ENCODE peak calls at places on chromosomes 13 and 19, in four cellular contexts. L is AG04450, B is endothelial cell, U is GM10248. Y is an unnamed sample.

GRCh38 chr13:108980237-108980636 is 350.8 kb downstream of the MYO16 start:
- DNase-seq in L (no peak), B (no peak), U (no peak), Y (no peak)

GRCh38 chr13:79212064-79212619 is 193.9 kb downstream of the RBM26 start:
- DNase-seq in L (no peak), B (no peak), U (no peak), Y (no peak)

GRCh38 chr13:105063676-105064075 is 1471.8 kb downstream of the EFNB2 start:
- DNase-seq in L (no peak), B (no peak), U (no peak), Y (no peak)

GRCh38 chr13:97109256-97109655 is 112.9 kb upstream of the MBNL2 start:
- DNase-seq in L (no peak), B (no peak), U (no peak), Y (no peak)

GRCh38 chr19:422213-422916 is 13.4 kb upstream of the C2CD4C start:
- DNase-seq in L (no peak), B (no peak), U (no peak), Y (no peak)

GRCh38 chr19:6260912-6261636 is 18.7 kb downstream of the MLLT1 start:
- DNase-seq in L (no peak), B (peak; percentile 72), U (peak; percentile 56), Y (peak; percentile 67)

GRCh38 chr19:28445826-28446225 is 767.1 kb downstream of the UQCRFS1 start:
- DNase-seq in L (no peak), B (no peak), U (no peak), Y (no peak)

GRCh38 chr19:56104423-56104822 is 16.7 kb downstream of the ZNF787 start:
- DNase-seq in L (no peak), B (no peak), U (no peak), Y (no peak)

GRCh38 chr19:39941615-39942507 is 7.4 kb upstream of the FCGBP start:
- DNase-seq in L (no peak), B (no peak), U (peak; percentile 51), Y (no peak)

GRCh38 chr19:7646426-7646700 is 9.5 kb downstream of the STXBP2 start:
- DNase-seq in L (no peak), B (no peak), U (no peak), Y (no peak)

GRCh38 chr19:35533822-35534521 is 716 bp downstream of the GAPDHS start:
- DNase-seq in L (no peak), B (peak; percentile 50), U (peak; percentile 48), Y (no peak)

GRCh38 chr13:76523740-76524382 is 362.3 kb downstream of the KCTD12 start:
- DNase-seq in L (no peak), B (no peak), U (peak; percentile 34), Y (no peak)

GRCh38 chr13:23987331-23987730 is 90.0 kb upstream of the C1QTNF9B start:
- DNase-seq in L (peak; percentile 39), B (no peak), U (no peak), Y (no peak)

GRCh38 chr13:110471833-110472162 is 89.7 kb downstream of the RAB20 start:
- DNase-seq in L (no peak), B (no peak), U (peak; percentile 91), Y (no peak)

GRCh38 chr13:113034451-113035208 is 65.6 kb downstream of the MCF2L start:
- DNase-seq in L (peak; percentile 15), B (peak; percentile 62), U (no peak), Y (peak; percentile 67)

GRCh38 chr13:28497143-28497876 is 2.4 kb upstream of the FLT1 start:
- DNase-seq in L (no peak), B (no peak), U (no peak), Y (no peak)

GRCh38 chr19:14514215-14514871 is 3.9 kb downstream of the DNAJB1 start:
- DNase-seq in L (no peak), B (no peak), U (no peak), Y (no peak)

GRCh38 chr19:45413497-45413896 is 7.1 kb downstream of the POLR1G start:
- DNase-seq in L (no peak), B (no peak), U (no peak), Y (no peak)
- TF ChIP-seq CTCF in L (no peak), B (no peak), U (no peak), Y (no peak)

GRCh38 chr19:51398096-51398704 is 7.8 kb upstream of the C19orf84 start:
- DNase-seq in L (no peak), B (no peak), U (no peak), Y (no peak)
- TF ChIP-seq CTCF in L (peak; percentile 61), B (no peak), U (peak; percentile 47), Y (peak; percentile 36)

GRCh38 chr19:17860331-17860992 is 752 bp downstream of the RPL18A start:
- DNase-seq in L (no peak), B (no peak), U (no peak), Y (no peak)

GRCh38 chr19:17860993-17861360 is 1.3 kb downstream of the RPL18A start:
- DNase-seq in L (no peak), B (no peak), U (no peak), Y (no peak)

GRCh38 chr19:17861542-17862402 is 2.1 kb downstream of the RPL18A start:
- DNase-seq in L (no peak), B (no peak), U (no peak), Y (no peak)

GRCh38 chr19:17863520-17864182 is 3.9 kb downstream of the RPL18A start:
- DNase-seq in L (no peak), B (no peak), U (no peak), Y (no peak)

DNA sequence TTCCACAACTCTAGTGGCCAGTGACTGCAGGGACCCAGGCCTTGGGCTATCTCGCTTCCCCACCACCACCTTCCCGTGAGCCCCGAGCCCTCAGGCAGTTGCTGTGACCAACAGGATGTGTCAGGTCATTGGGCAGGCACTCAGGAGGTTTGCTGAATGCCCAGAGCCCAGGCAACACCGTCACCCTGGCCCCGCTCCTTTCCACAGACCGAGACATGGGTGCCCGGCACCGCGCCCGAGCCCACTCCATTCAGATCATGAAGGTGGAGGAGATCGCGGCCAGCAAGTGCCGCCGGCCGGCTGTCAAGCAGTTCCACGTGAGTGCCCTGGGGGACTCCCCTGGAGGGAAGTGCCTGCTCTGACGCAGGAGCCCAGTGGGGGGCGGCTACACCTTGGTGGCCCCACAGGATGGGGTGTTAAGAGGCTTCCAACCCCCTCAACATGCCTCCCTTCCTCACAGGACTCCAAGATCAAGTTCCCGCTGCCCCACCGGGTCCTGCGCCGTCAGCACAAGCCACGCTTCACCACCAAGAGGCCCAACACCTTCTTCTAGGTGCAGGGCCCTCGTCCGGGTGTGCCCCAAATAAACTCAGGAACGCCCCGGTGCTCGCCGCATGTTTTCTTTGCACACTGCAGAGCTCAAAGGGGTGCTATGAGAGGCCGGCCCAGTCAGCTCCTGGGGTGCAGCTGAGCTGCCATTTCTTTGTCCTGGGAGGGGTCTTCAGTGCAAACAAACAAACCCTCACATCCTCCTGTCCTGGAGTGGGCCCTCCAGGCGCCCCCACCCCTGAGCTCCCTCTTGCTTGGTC is 3.2 kb downstream of the RPL18A start:
- DNase-seq in L (no peak), B (no peak), U (no peak), Y (no peak)
- TF ChIP-seq CTCF in L (no peak), B (no peak), U (no peak), Y (no peak)

GRCh38 chr19:5143471-5144411 is 174.8 kb downstream of the KDM4B start:
- DNase-seq in L (no peak), B (no peak), U (no peak), Y (peak; percentile 18)

GRCh38 chr19:5142725-5143097 is 173.8 kb downstream of the KDM4B start:
- DNase-seq in L (no peak), B (no peak), U (no peak), Y (no peak)

GRCh38 chr19:5141926-5142724 is 173.2 kb downstream of the KDM4B start:
- DNase-seq in L (no peak), B (no peak), U (no peak), Y (peak; percentile 17)

GRCh38 chr19:5145521-5146511 is 176.9 kb downstream of the KDM4B start:
- DNase-seq in L (no peak), B (no peak), U (no peak), Y (peak; percentile 37)

GRCh38 chr19:5144545-5145179 is 175.7 kb downstream of the KDM4B start:
- DNase-seq in L (no peak), B (no peak), U (no peak), Y (peak; percentile 13)
- TF ChIP-seq CTCF in L (no peak), B (no peak), U (no peak), Y (no peak)